ENCODE peak calls at places on chromosome 16, in four cellular contexts. C, O, V and D are unnamed samples.
A peak's percentile ranks its signal among the peaks of the same experiment; 100 is the strongest.

GRCh38 chr16:27377666-27378485 is 24.1 kb upstream of the IL21R start:
- DNase-seq in C (no peak), O (no peak), V (no peak), D (no peak)

GRCh38 chr16:75238132-75238852 is 13.1 kb downstream of the BCAR1 start:
- DNase-seq in C (no peak), O (peak; percentile 49), V (no peak), D (peak; percentile 85)

GRCh38 chr16:50938923-50939322 is 197.0 kb downstream of the CYLD start:
- DNase-seq in C (no peak), O (no peak), V (no peak), D (no peak)

GRCh38 chr16:72425571-72426341 is 253.8 kb upstream of the PMFBP1 start:
- DNase-seq in C (no peak), O (no peak), V (no peak), D (peak; percentile 75)

GRCh38 chr16:46746821-46747776 is 1.0 kb downstream of the MYLK3 start:
- DNase-seq in C (no peak), O (peak; percentile 58), V (no peak), D (no peak)

GRCh38 chr16:77570574-77570973 is 135.7 kb upstream of the ADAMTS18 start:
- DNase-seq in C (no peak), O (no peak), V (no peak), D (no peak)

GRCh38 chr16:71542377-71542776 is 16.2 kb downstream of the CHST4 start:
- DNase-seq in C (peak; percentile 11), O (peak; percentile 71), V (peak; percentile 22), D (no peak)

GRCh38 chr16:49564577-49565224 is 191.1 kb downstream of the C16orf78 start:
- DNase-seq in C (no peak), O (no peak), V (no peak), D (no peak)

GRCh38 chr16:22188267-22188594 is 17.8 kb upstream of the EEF2K start:
- DNase-seq in C (no peak), O (no peak), V (no peak), D (no peak)

GRCh38 chr16:69131749-69132423 is 502 bp downstream of the CHTF8 start:
- DNase-seq in C (peak; percentile 64), O (peak; percentile 93), V (peak; percentile 60), D (peak; percentile 67)

GRCh38 chr16:58121132-58121531 is 8.0 kb downstream of the CFAP20 start:
- DNase-seq in C (no peak), O (no peak), V (no peak), D (no peak)

GRCh38 chr16:10552998-10553491 is 27.4 kb downstream of the EMP2 start:
- DNase-seq in C (peak; percentile 1), O (peak; percentile 78), V (peak; percentile 11), D (no peak)

GRCh38 chr16:48831081-48831722 is 221.2 kb upstream of the N4BP1 start:
- DNase-seq in C (no peak), O (no peak), V (no peak), D (no peak)

GRCh38 chr16:87074635-87075318 is 242.4 kb downstream of the C16orf95 start:
- DNase-seq in C (no peak), O (no peak), V (no peak), D (no peak)

GRCh38 chr16:88314991-88315542 is 67.7 kb upstream of the ZNF469 start:
- DNase-seq in C (no peak), O (no peak), V (no peak), D (no peak)

GRCh38 chr16:70778901-70779309 is 22.1 kb downstream of the VAC14 start:
- DNase-seq in C (no peak), O (peak; percentile 78), V (no peak), D (no peak)

GRCh38 chr16:67654069-67654911 is 5.8 kb downstream of the ACD start:
- DNase-seq in C (no peak), O (peak; percentile 13), V (no peak), D (no peak)

GRCh38 chr16:64351116-64351515 is 770.7 kb downstream of the CDH11 start:
- DNase-seq in C (no peak), O (no peak), V (no peak), D (no peak)

GRCh38 chr16:4297480-4297879 is 18.4 kb upstream of the GLIS2 start:
- DNase-seq in C (no peak), O (no peak), V (no peak), D (no peak)

GRCh38 chr16:16150117-16150877 is 73.0 kb downstream of the ABCC6 start:
- DNase-seq in C (no peak), O (peak; percentile 82), V (no peak), D (peak; percentile 83)

GRCh38 chr16:66299349-66299748 is 67.1 kb upstream of the CDH5 start:
- DNase-seq in C (no peak), O (no peak), V (no peak), D (no peak)

GRCh38 chr16:31186930-31187807 is 7.2 kb downstream of the FUS start:
- DNase-seq in C (no peak), O (no peak), V (no peak), D (no peak)

GRCh38 chr16:66485361-66485760 is 58.3 kb downstream of the BEAN1 start:
- DNase-seq in C (no peak), O (no peak), V (no peak), D (no peak)

GRCh38 chr16:48586083-48586482 is 23.9 kb downstream of the N4BP1 start:
- DNase-seq in C (no peak), O (no peak), V (no peak), D (no peak)

GRCh38 chr16:28304214-28304613 is 11.9 kb downstream of the SBK1 start:
- DNase-seq in C (no peak), O (no peak), V (no peak), D (no peak)

GRCh38 chr16:71338193-71338592 is 20.3 kb upstream of the CALB2 start:
- DNase-seq in C (no peak), O (no peak), V (no peak), D (no peak)

GRCh38 chr16:88973007-88973410 is 4.0 kb downstream of the CBFA2T3 start:
- DNase-seq in C (no peak), O (peak; percentile 39), V (no peak), D (no peak)

GRCh38 chr16:79089735-79090284 is 510.7 kb downstream of the MAF start:
- DNase-seq in C (no peak), O (no peak), V (peak; percentile 17), D (no peak)

GRCh38 chr16:66287416-66287815 is 79.1 kb upstream of the CDH5 start:
- DNase-seq in C (no peak), O (no peak), V (no peak), D (no peak)

GRCh38 chr16:9125658-9126492 is 34.4 kb downstream of the HAPSTR1 start:
- DNase-seq in C (no peak), O (no peak), V (no peak), D (no peak)

GRCh38 chr16:78925071-78925714 is 675.3 kb downstream of the MAF start:
- DNase-seq in C (no peak), O (no peak), V (no peak), D (no peak)

GRCh38 chr16:17917316-17918019 is 419.1 kb downstream of the NPIPA8 start:
- DNase-seq in C (no peak), O (no peak), V (no peak), D (no peak)

GRCh38 chr16:56202036-56202435 is 10.7 kb downstream of the GNAO1 start:
- DNase-seq in C (no peak), O (no peak), V (no peak), D (no peak)

GRCh38 chr16:80105160-80105559 is 435.6 kb upstream of the DYNLRB2 start:
- DNase-seq in C (no peak), O (no peak), V (no peak), D (no peak)

GRCh38 chr16:75931970-75932369 is 205.7 kb upstream of the CPHXL start:
- DNase-seq in C (no peak), O (no peak), V (no peak), D (no peak)

GRCh38 chr16:55257971-55258613 is 65.9 kb upstream of the IRX6 start:
- DNase-seq in C (no peak), O (peak; percentile 71), V (peak; percentile 11), D (no peak)